ENCODE peak calls at places on chromosomes 12 and 14, in seven cellular contexts. J is transverse colon, S is GM23338, Z is Panc1, W is HCT116, D is stomach, H is endothelial cell of umbilical vein. T is an unnamed sample.

GRCh38 chr12:110498984-110499706 is 2.8 kb downstream of the VPS29 start:
- DNase-seq in W (no peak), S (no peak), Z (no peak), H (no peak), D (no peak), J (no peak), T (no peak)

GRCh38 chr14:90981658-90982057 is 78.8 kb downstream of the RPS6KA5 start:
- DNase-seq in Z (no peak), J (no peak), W (no peak), H (no peak), D (no peak), S (no peak), T (no peak)

GRCh38 chr12:91109148-91109564 is 2.1 kb downstream of the LUM start:
- DNase-seq in H (peak), W (peak), Z (peak), J (peak), D (peak), S (peak), T (peak)

GRCh38 chr12:11885261-11886038 is 185.3 kb upstream of the BCL2L14 start:
- DNase-seq in S (no peak), H (peak), Z (no peak), D (peak), J (peak), W (no peak), T (no peak)

GRCh38 chr14:62156052-62156451 is 393.8 kb downstream of the SNAPC1 start:
- DNase-seq in J (no peak), Z (no peak), H (no peak), D (no peak), W (no peak), S (no peak), T (no peak)

GRCh38 chr14:93073833-93074769 is 41.6 kb downstream of the ITPK1 start:
- DNase-seq in H (peak), S (no peak), J (no peak), W (no peak), Z (no peak), D (no peak), T (peak)

GRCh38 chr12:116855744-116856470 is 25.3 kb downstream of the HRK start:
- DNase-seq in S (no peak), W (no peak), Z (no peak), D (no peak), H (no peak), J (peak), T (no peak)

GRCh38 chr14:59215353-59215752 is 26.9 kb downstream of the DAAM1 start:
- DNase-seq in J (peak), D (peak), W (no peak), Z (no peak), H (peak), S (no peak), T (peak)

GRCh38 chr12:98397323-98398105 is 117.9 kb upstream of the TMPO start:
- DNase-seq in Z (peak), J (peak), W (peak), H (peak), S (peak), D (peak), T (peak)

GRCh38 chr12:122836027-122836921 is 1.0 kb downstream of the HIP1R start:
- DNase-seq in S (peak), D (peak), W (no peak), J (peak), Z (no peak), H (peak), T (no peak)

GRCh38 chr12:57165741-57166140 is 18.3 kb upstream of the LRP1-AS start:
- DNase-seq in H (no peak), J (peak), Z (no peak), W (peak), S (no peak), D (no peak), T (no peak)

GRCh38 chr12:71475280-71475679 is 35.7 kb downstream of the LGR5 start:
- DNase-seq in D (no peak), W (no peak), Z (no peak), S (no peak), H (no peak), J (no peak), T (no peak)

GRCh38 chr14:99511421-99512109 is 30.4 kb downstream of the CCNK start:
- DNase-seq in S (no peak), D (no peak), J (no peak), W (no peak), H (no peak), Z (no peak), T (peak)

GRCh38 chr12:109863961-109864712 is 16.2 kb downstream of the GLTP start:
- DNase-seq in W (no peak), Z (no peak), S (no peak), J (peak), H (no peak), D (peak), T (no peak)

GRCh38 chr12:1319215-1319614 is 275.2 kb downstream of the FBXL14 start:
- DNase-seq in H (no peak), Z (no peak), J (no peak), W (no peak), D (no peak), S (no peak), T (no peak)

GRCh38 chr12:113180333-113180732 is 4.9 kb downstream of the DDX54 start:
- DNase-seq in Z (no peak), S (no peak), J (no peak), W (no peak), H (no peak), D (no peak), T (no peak)

GRCh38 chr14:59870277-59871165 is at the start of gene RTN1:
- DNase-seq in J (peak), W (no peak), Z (no peak), S (peak), H (peak), D (peak), T (peak)

GRCh38 chr12:100956311-100956852 is 161.8 kb downstream of the ANO4 start:
- DNase-seq in Z (no peak), S (no peak), W (no peak), J (no peak), D (no peak), H (no peak), T (no peak)

GRCh38 chr12:102643871-102644551 is 163.6 kb upstream of the IGF1 start:
- DNase-seq in S (no peak), D (no peak), H (no peak), Z (no peak), J (no peak), W (no peak), T (no peak)

GRCh38 chr12:124744659-124745467 is 118.8 kb downstream of the SCARB1 start:
- DNase-seq in H (no peak), Z (no peak), W (peak), S (peak), J (no peak), D (no peak), T (no peak)

GRCh38 chr14:104341532-104342434 is 203.4 kb downstream of the KIF26A start:
- DNase-seq in Z (no peak), D (peak), H (peak), J (peak), S (peak), W (peak), T (peak)

GRCh38 chr14:32567543-32568384 is 238.7 kb downstream of the AKAP6 start:
- DNase-seq in D (no peak), Z (no peak), J (no peak), H (peak), S (no peak), W (no peak), T (no peak)

GRCh38 chr12:80189241-80189640 is 89.9 kb downstream of the OTOGL start:
- DNase-seq in S (no peak), D (no peak), W (no peak), H (no peak), Z (no peak), J (no peak), T (no peak)

GRCh38 chr14:102500190-102500661 is 9.3 kb downstream of the ANKRD9 start:
- DNase-seq in W (no peak), S (no peak), J (peak), Z (no peak), H (peak), D (no peak), T (no peak)

GRCh38 chr14:102993523-102993922 is 63.8 kb downstream of the CDC42BPB start:
- DNase-seq in Z (peak), S (no peak), J (peak), W (peak), H (peak), D (no peak), T (no peak)

GRCh38 chr14:89325959-89326358 is 91.1 kb downstream of the FOXN3 start:
- DNase-seq in J (no peak), S (no peak), H (no peak), W (no peak), Z (no peak), D (no peak), T (no peak)

GRCh38 chr12:107760207-107760816 is 625 bp downstream of the PRDM4 start:
- DNase-seq in H (peak), D (no peak), Z (no peak), S (peak), W (no peak), J (peak), T (peak)

GRCh38 chr14:52553002-52553670 is 500 bp downstream of the GPR137C start:
- DNase-seq in S (peak), H (peak), J (peak), W (no peak), D (peak), Z (no peak), T (no peak)

GRCh38 chr14:80906946-80907345 is 34.6 kb downstream of the CEP128 start:
- DNase-seq in J (no peak), S (no peak), H (no peak), Z (no peak), W (no peak), D (no peak), T (no peak)

GRCh38 chr12:18998343-18999270 is 130.9 kb upstream of the PLEKHA5 start:
- DNase-seq in H (peak), Z (no peak), D (no peak), W (no peak), J (no peak), S (no peak), T (no peak)

GRCh38 chr12:121218588-121219352 is 8.8 kb downstream of the P2RX4 start:
- DNase-seq in D (no peak), W (no peak), S (no peak), J (peak), Z (no peak), H (no peak), T (no peak)

GRCh38 chr12:67650127-67650495 is 1.6 kb downstream of the DYRK2 start:
- DNase-seq in Z (no peak), J (no peak), W (no peak), D (no peak), H (peak), S (no peak), T (no peak)

GRCh38 chr14:79056879-79057278 is 886.7 kb downstream of the NRXN3 start:
- DNase-seq in D (no peak), H (no peak), S (no peak), J (no peak), Z (no peak), W (no peak), T (no peak)

GRCh38 chr14:77580964-77581505 is 35.4 kb downstream of the SPTLC2 start:
- DNase-seq in Z (no peak), W (no peak), S (no peak), J (no peak), D (no peak), H (peak), T (no peak)

GRCh38 chr14:104768437-104769323 is 15.7 kb downstream of the SIVA1 start:
- DNase-seq in S (peak), H (peak), W (peak), Z (peak), J (peak), D (peak), T (peak)

GRCh38 chr12:51085757-51086156 is 2.4 kb upstream of the CSRNP2 start:
- DNase-seq in J (no peak), W (no peak), D (no peak), S (no peak), Z (no peak), H (no peak), T (no peak)

GRCh38 chr12:63928305-63928704 is 83.8 kb downstream of the SRGAP1 start:
- DNase-seq in D (no peak), Z (no peak), S (no peak), H (no peak), W (no peak), J (no peak), T (no peak)

GRCh38 chr12:73950506-73950905 is 587.1 kb upstream of the ATXN7L3B start:
- DNase-seq in D (no peak), H (no peak), S (no peak), W (no peak), J (no peak), Z (no peak), T (no peak)

GRCh38 chr12:70197362-70197744 is 45.9 kb upstream of the CNOT2 start:
- DNase-seq in S (no peak), H (no peak), D (no peak), W (no peak), Z (no peak), J (no peak), T (no peak)

GRCh38 chr14:50963919-50964318 is 19.6 kb upstream of the PYGL start:
- DNase-seq in H (no peak), J (no peak), D (no peak), Z (no peak), S (no peak), W (no peak), T (no peak)

GRCh38 chr14:50961606-50962259 is 17.4 kb upstream of the PYGL start:
- DNase-seq in W (no peak), S (no peak), Z (peak), J (no peak), D (no peak), H (peak), T (no peak)

GRCh38 chr14:50967104-50967503 is 22.8 kb upstream of the PYGL start:
- DNase-seq in H (no peak), W (no peak), D (no peak), S (no peak), J (no peak), Z (no peak), T (no peak)

GRCh38 chr14:50967719-50968266 is 23.5 kb upstream of the PYGL start:
- DNase-seq in J (no peak), H (no peak), S (no peak), D (no peak), Z (no peak), W (no peak), T (no peak)

GRCh38 chr14:50964683-50965390 is 20.6 kb upstream of the PYGL start:
- DNase-seq in W (no peak), J (peak), D (peak), S (no peak), H (peak), Z (peak), T (peak)
- TF ChIP-seq POLR2AphosphoS5 in W (no peak), J (peak), D (peak), S (no peak), H (no peak), Z (no peak), T (no peak)

GRCh38 chr14:82626156-82627055 is 1092.8 kb upstream of the SEL1L start:
- DNase-seq in S (no peak), J (no peak), Z (no peak), W (no peak), D (no peak), H (no peak), T (no peak)

DNA sequence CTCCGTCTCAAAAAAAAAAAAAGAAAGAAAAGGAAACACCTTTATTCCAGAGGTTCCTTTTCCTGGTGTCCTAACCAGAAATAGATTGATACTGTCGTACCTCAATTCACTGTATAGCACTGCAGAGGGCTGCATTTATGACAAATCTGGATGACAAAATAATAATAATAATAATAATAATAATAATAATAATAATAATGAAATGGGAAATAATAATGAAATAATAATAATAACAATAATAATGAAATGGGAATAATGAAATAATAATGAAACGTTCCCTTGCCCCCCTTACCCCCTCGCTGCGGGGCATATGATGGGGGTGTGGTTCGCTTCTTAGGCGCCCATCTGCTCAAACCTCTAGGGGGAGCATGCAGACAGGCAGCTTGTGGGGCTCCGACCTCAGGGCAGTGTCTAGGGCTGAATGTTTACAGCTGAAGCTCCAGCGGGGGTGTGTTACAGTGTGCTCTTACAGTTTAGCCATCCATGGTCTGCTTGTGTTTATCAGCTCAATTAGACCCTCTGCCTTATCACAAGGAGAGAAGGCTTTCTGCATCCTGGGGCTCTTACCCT is 1088.3 kb upstream of the SEL1L start:
- DNase-seq in W (no peak), S (peak), Z (no peak), H (no peak), D (no peak), J (no peak), T (no peak)
- TF ChIP-seq CTCF in W (no peak), S (peak), Z (no peak), H (no peak), D (no peak), J (no peak), T (no peak)

DNA sequence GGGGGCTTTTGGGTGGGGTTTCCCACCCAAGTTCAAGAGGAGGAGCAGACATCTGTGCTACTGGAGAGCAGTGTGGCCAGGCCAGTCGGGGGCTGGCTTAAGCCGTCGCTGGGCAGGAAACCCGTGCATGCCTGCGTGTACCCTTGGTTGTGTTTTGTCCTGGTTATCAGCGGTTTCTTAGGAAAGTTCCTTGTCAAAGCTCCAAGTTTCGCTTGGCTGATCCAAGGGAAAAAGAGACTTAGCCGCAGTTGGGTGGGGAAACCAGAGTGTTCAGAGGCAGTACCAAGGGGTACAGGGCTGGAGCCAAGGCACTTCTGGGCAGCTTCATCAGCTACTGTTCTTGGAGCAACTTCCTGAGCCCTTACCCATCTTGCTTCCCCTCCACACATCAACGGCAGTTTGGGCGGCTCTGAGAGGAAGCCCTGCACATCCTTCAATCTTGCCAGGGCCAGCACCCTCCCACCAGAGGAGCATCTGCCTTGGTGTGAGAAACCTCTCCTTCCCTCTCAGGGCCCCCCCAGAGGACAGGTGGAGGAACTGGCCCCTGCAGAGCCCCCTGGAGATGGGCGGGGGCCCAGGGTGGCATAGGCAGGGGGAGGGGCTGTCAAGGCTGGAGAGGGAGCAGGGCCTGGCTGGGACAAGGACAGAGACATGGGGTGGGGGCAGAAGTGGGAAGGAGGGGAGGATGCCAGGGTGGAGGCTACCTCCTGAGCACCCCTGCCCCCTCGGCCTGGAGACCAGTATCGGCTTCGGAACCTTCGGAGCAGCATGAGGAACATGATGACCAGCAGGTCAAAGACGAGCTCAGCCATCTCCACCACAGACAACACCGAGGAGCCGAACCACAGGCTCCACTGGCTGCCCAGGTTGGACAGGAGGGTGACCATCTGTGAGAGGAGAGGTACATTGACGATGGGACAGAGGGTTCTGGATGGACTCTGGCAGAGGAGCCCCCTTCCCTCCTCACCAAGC is 5.8 kb upstream of the TNFRSF1A start:
- DNase-seq in H (peak), W (no peak), Z (no peak), J (no peak), S (no peak), D (peak), T (peak)
- TF ChIP-seq POLR2AphosphoS5 in H (peak), W (no peak), Z (no peak), J (peak), S (no peak), D (peak), T (peak)

DNA sequence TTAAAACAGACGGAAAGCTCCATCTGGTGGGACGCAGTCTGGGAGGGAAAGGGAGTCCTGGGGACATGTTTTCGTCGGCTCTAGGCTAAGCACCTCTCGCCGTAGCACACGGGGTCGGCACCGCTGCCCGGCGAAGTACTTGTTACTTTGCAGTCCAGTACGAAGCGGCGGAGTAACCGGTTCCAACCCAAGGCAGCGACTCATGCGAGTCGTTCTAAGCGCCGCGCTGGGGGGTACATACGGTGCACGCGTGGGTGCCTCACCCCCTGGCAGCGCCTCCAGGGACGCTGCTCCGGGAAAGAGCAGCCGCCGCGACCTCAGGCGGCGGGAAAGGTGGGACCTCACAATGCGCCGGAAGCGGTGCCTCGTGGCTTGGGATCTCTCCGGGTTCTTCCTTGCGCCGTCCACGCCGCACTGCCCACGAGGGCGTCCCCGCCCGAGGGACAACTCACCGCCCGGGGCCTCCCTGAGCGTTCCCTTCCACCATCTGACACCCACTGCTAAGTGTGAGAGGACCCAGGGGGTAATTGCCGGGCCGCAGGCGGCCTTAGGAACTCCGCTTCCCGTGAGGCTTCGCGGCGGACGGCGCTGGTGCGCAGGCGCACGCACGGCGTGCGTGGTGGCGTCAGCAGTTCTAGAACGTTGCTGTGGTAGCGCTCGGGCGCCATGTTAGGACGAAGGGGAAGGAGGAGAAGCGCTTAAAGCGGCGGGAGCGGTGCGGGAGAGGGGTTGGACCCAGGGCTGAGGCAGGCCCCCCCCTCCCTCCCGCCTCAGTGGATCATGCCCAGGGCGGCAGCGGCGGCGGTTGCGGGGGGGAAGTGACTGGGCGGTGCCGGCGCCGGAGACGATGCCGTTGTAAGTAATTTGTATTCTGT is at the start of gene PAPOLA:
- DNase-seq in Z (peak), H (peak), W (peak), S (peak), J (peak), D (peak), T (peak)
- TF ChIP-seq CTCF in Z (no peak), H (peak), W (no peak), S (peak), J (peak), D (no peak), T (no peak)